ENCODE peak calls at places on chromosomes 16 and 17, in four cellular contexts. F is SHP77; B is left colon; S is stimulated activated CD8-positive, alpha-beta memory T cell treated with anti-CD3 and anti-CD28 coated beads, Interleukin-7, amount 100 ng/mL, for 1 hour. D is an unnamed sample.
A peak's percentile ranks its signal among the peaks of the same experiment; 100 is the strongest.

GRCh38 chr16:48885456-48885855 is 275.5 kb upstream of the N4BP1 start:
- DNase-seq in F (no peak), B (no peak), S (no peak), D (no peak)

GRCh38 chr17:50908140-50908859 is 42.1 kb upstream of the TOB1 start:
- DNase-seq in F (no peak), B (no peak), S (no peak), D (no peak)

GRCh38 chr17:40218740-40219072 is 398 bp upstream of the WIPF2 start:
- DNase-seq in F (peak; percentile 86), B (peak; percentile 71), S (peak; percentile 48), D (peak; percentile 80)

GRCh38 chr17:32628645-32629044 is 141.9 kb downstream of the CDK5R1 start:
- DNase-seq in F (no peak), B (no peak), S (no peak), D (no peak)

GRCh38 chr16:14286381-14287230 is 215.5 kb downstream of the MRTFB start:
- DNase-seq in F (no peak), B (peak; percentile 46), S (no peak), D (peak; percentile 44)

GRCh38 chr17:64306850-64307463 is 43.9 kb upstream of the TEX2 start:
- DNase-seq in F (peak; percentile 12), B (peak; percentile 75), S (peak; percentile 43), D (peak; percentile 31)

GRCh38 chr17:46273541-46274236 is 21.2 kb upstream of the LRRC37A start:
- DNase-seq in F (no peak), B (no peak), S (no peak), D (no peak)

GRCh38 chr16:56984639-56985038 is 4.7 kb upstream of the NLRC5 start:
- DNase-seq in F (no peak), B (no peak), S (no peak), D (no peak)

GRCh38 chr17:68446626-68447041 is 10.7 kb downstream of the WIPI1 start:
- DNase-seq in F (no peak), B (no peak), S (no peak), D (no peak)

GRCh38 chr16:15674571-15674970 is 24.5 kb downstream of the NDE1 start:
- DNase-seq in F (no peak), B (no peak), S (no peak), D (no peak)

GRCh38 chr17:76568771-76569170 is 16.9 kb downstream of the ST6GALNAC2 start:
- DNase-seq in F (no peak), B (no peak), S (no peak), D (no peak)

GRCh38 chr17:74222399-74222798 is 9.0 kb downstream of the TTYH2 start:
- DNase-seq in F (no peak), B (no peak), S (no peak), D (no peak)

GRCh38 chr17:64459284-64459747 is 10.4 kb downstream of the MILR1 start:
- DNase-seq in F (no peak), B (no peak), S (no peak), D (no peak)

GRCh38 chr16:4392382-4393242 is 21.0 kb downstream of the VASN start:
- DNase-seq in F (no peak), B (no peak), S (no peak), D (no peak)

GRCh38 chr17:81481011-81481799 is 31.4 kb downstream of the ACTG1 start:
- DNase-seq in F (peak; percentile 77), B (peak; percentile 63), S (peak; percentile 13), D (no peak)

GRCh38 chr17:57124053-57124452 is 39.0 kb downstream of the AKAP1 start:
- DNase-seq in F (no peak), B (no peak), S (no peak), D (no peak)

GRCh38 chr16:59192551-59193199 is 458.6 kb upstream of the GOT2 start:
- DNase-seq in F (no peak), B (peak; percentile 2), S (no peak), D (no peak)

GRCh38 chr17:35479271-35479670 is 30.7 kb upstream of the SLFN13 start:
- DNase-seq in F (no peak), B (no peak), S (no peak), D (no peak)

GRCh38 chr16:85720319-85720637 is 30.6 kb downstream of the C16orf74 start:
- DNase-seq in F (no peak), B (peak; percentile 27), S (no peak), D (no peak)

GRCh38 chr17:7403043-7403901 is 625 bp downstream of the TMEM256 start:
- DNase-seq in F (peak; percentile 81), B (peak; percentile 75), S (no peak), D (no peak)

GRCh38 chr17:67139784-67140665 is 95.7 kb downstream of the CACNG1 start:
- DNase-seq in F (no peak), B (no peak), S (no peak), D (no peak)

GRCh38 chr17:19508327-19508867 is 25.3 kb upstream of the SLC47A1 start:
- DNase-seq in F (no peak), B (peak; percentile 56), S (peak; percentile 17), D (no peak)

GRCh38 chr17:18185391-18185790 is 1.8 kb downstream of the ALKBH5 start:
- DNase-seq in F (no peak), B (no peak), S (no peak), D (no peak)

GRCh38 chr17:38352245-38353083 is 820 bp downstream of the SOCS7 start:
- DNase-seq in F (no peak), B (peak; percentile 48), S (no peak), D (no peak)

GRCh38 chr17:73369126-73369525 is 57.3 kb upstream of the CDC42EP4 start:
- DNase-seq in F (no peak), B (no peak), S (no peak), D (no peak)

GRCh38 chr16:89094252-89094901 is 725 bp downstream of the ACSF3 start:
- DNase-seq in F (no peak), B (no peak), S (no peak), D (no peak)